ENCODE peak calls at places on chromosome 19, in seven cellular contexts. One of them, this sample, is unnamed.

GRCh38 chr19:11047856-11048255 is 41.4 kb upstream of the LDLR start:
- DNase-seq in IMR-90: no peak
- DNase-seq in fibroblast of lung: no peak
- DNase-seq in RWPE1: no peak
- DNase-seq in naive thymus-derived CD4-positive, alpha-beta T cell: no peak
- DNase-seq in HL-60: no peak
- DNase-seq in effector memory CD4-positive, alpha-beta T cell: no peak
- DNase-seq in this sample: no peak

GRCh38 chr19:10431943-10432735 is 11.8 kb downstream of the PDE4A start:
- DNase-seq in effector memory CD4-positive, alpha-beta T cell: peak
- DNase-seq in IMR-90: no peak
- DNase-seq in HL-60: no peak
- DNase-seq in fibroblast of lung: peak
- DNase-seq in naive thymus-derived CD4-positive, alpha-beta T cell: peak
- DNase-seq in RWPE1: no peak
- DNase-seq in this sample: peak

GRCh38 chr19:53881482-53882390 is at the start of gene PRKCG:
- DNase-seq in fibroblast of lung: no peak
- DNase-seq in HL-60: no peak
- DNase-seq in IMR-90: no peak
- DNase-seq in effector memory CD4-positive, alpha-beta T cell: peak
- DNase-seq in RWPE1: no peak
- DNase-seq in naive thymus-derived CD4-positive, alpha-beta T cell: peak
- DNase-seq in this sample: peak

GRCh38 chr19:3249408-3249807 is 24.9 kb downstream of the CELF5 start:
- DNase-seq in fibroblast of lung: no peak
- DNase-seq in effector memory CD4-positive, alpha-beta T cell: no peak
- DNase-seq in HL-60: no peak
- DNase-seq in RWPE1: no peak
- DNase-seq in naive thymus-derived CD4-positive, alpha-beta T cell: no peak
- DNase-seq in IMR-90: no peak
- DNase-seq in this sample: peak

GRCh38 chr19:44718441-44719261 is 19.7 kb downstream of the CEACAM16 start:
- DNase-seq in RWPE1: no peak
- DNase-seq in IMR-90: peak
- DNase-seq in HL-60: peak
- DNase-seq in naive thymus-derived CD4-positive, alpha-beta T cell: no peak
- DNase-seq in effector memory CD4-positive, alpha-beta T cell: no peak
- DNase-seq in fibroblast of lung: peak
- DNase-seq in this sample: no peak

GRCh38 chr19:6738726-6739389 is 622 bp upstream of the TRIP10 start:
- DNase-seq in fibroblast of lung: no peak
- DNase-seq in RWPE1: no peak
- DNase-seq in IMR-90: peak
- DNase-seq in naive thymus-derived CD4-positive, alpha-beta T cell: peak
- DNase-seq in HL-60: no peak
- DNase-seq in effector memory CD4-positive, alpha-beta T cell: peak
- DNase-seq in this sample: peak

GRCh38 chr19:16106121-16106520 is 5.6 kb upstream of the RAB8A start:
- DNase-seq in effector memory CD4-positive, alpha-beta T cell: no peak
- DNase-seq in naive thymus-derived CD4-positive, alpha-beta T cell: no peak
- DNase-seq in RWPE1: no peak
- DNase-seq in HL-60: peak
- DNase-seq in IMR-90: peak
- DNase-seq in fibroblast of lung: peak
- DNase-seq in this sample: no peak

GRCh38 chr19:56153507-56153906 is 12.4 kb downstream of the ZNF444 start:
- DNase-seq in effector memory CD4-positive, alpha-beta T cell: no peak
- DNase-seq in HL-60: no peak
- DNase-seq in IMR-90: no peak
- DNase-seq in RWPE1: no peak
- DNase-seq in fibroblast of lung: no peak
- DNase-seq in naive thymus-derived CD4-positive, alpha-beta T cell: no peak
- DNase-seq in this sample: no peak

GRCh38 chr19:45356760-45357444 is 13.5 kb downstream of the ERCC2 start:
- DNase-seq in fibroblast of lung: no peak
- DNase-seq in effector memory CD4-positive, alpha-beta T cell: no peak
- DNase-seq in IMR-90: no peak
- DNase-seq in HL-60: no peak
- DNase-seq in RWPE1: no peak
- DNase-seq in naive thymus-derived CD4-positive, alpha-beta T cell: no peak
- DNase-seq in this sample: no peak

GRCh38 chr19:17234911-17235617 is 9.0 kb downstream of the OCEL1 start:
- DNase-seq in RWPE1: peak
- DNase-seq in effector memory CD4-positive, alpha-beta T cell: peak
- DNase-seq in naive thymus-derived CD4-positive, alpha-beta T cell: peak
- DNase-seq in IMR-90: peak
- DNase-seq in HL-60: no peak
- DNase-seq in fibroblast of lung: peak
- DNase-seq in this sample: peak

GRCh38 chr19:53867225-53868090 is at the start of gene MYADM:
- DNase-seq in fibroblast of lung: peak
- DNase-seq in IMR-90: peak
- DNase-seq in naive thymus-derived CD4-positive, alpha-beta T cell: peak
- DNase-seq in RWPE1: peak
- DNase-seq in effector memory CD4-positive, alpha-beta T cell: peak
- DNase-seq in HL-60: peak
- DNase-seq in this sample: peak

GRCh38 chr19:47379398-47379938 is 30.4 kb downstream of the DHX34 start:
- DNase-seq in effector memory CD4-positive, alpha-beta T cell: no peak
- DNase-seq in IMR-90: no peak
- DNase-seq in RWPE1: no peak
- DNase-seq in HL-60: no peak
- DNase-seq in fibroblast of lung: no peak
- DNase-seq in naive thymus-derived CD4-positive, alpha-beta T cell: no peak
- DNase-seq in this sample: no peak

GRCh38 chr19:41398042-41398403 is 405 bp downstream of the BCKDHA start:
- DNase-seq in HL-60: no peak
- DNase-seq in fibroblast of lung: no peak
- DNase-seq in naive thymus-derived CD4-positive, alpha-beta T cell: no peak
- DNase-seq in RWPE1: no peak
- DNase-seq in effector memory CD4-positive, alpha-beta T cell: no peak
- DNase-seq in IMR-90: no peak
- DNase-seq in this sample: no peak

GRCh38 chr19:28737021-28737525 is 475.9 kb downstream of the UQCRFS1 start:
- DNase-seq in IMR-90: peak
- DNase-seq in naive thymus-derived CD4-positive, alpha-beta T cell: no peak
- DNase-seq in effector memory CD4-positive, alpha-beta T cell: no peak
- DNase-seq in fibroblast of lung: peak
- DNase-seq in HL-60: no peak
- DNase-seq in RWPE1: peak
- DNase-seq in this sample: peak

GRCh38 chr19:5865772-5866171 is 4.6 kb downstream of the FUT5 start:
- DNase-seq in fibroblast of lung: no peak
- DNase-seq in IMR-90: no peak
- DNase-seq in RWPE1: no peak
- DNase-seq in effector memory CD4-positive, alpha-beta T cell: no peak
- DNase-seq in naive thymus-derived CD4-positive, alpha-beta T cell: no peak
- DNase-seq in HL-60: no peak
- DNase-seq in this sample: no peak

GRCh38 chr19:27966390-27966816 is 1246.5 kb downstream of the UQCRFS1 start:
- DNase-seq in RWPE1: peak
- DNase-seq in fibroblast of lung: no peak
- DNase-seq in effector memory CD4-positive, alpha-beta T cell: no peak
- DNase-seq in naive thymus-derived CD4-positive, alpha-beta T cell: no peak
- DNase-seq in IMR-90: no peak
- DNase-seq in HL-60: no peak
- DNase-seq in this sample: peak

GRCh38 chr19:5109560-5109959 is 140.6 kb downstream of the KDM4B start:
- DNase-seq in HL-60: no peak
- DNase-seq in naive thymus-derived CD4-positive, alpha-beta T cell: no peak
- DNase-seq in effector memory CD4-positive, alpha-beta T cell: no peak
- DNase-seq in fibroblast of lung: no peak
- DNase-seq in RWPE1: no peak
- DNase-seq in IMR-90: no peak
- DNase-seq in this sample: no peak

GRCh38 chr19:31296741-31297390 is 52.4 kb downstream of the TSHZ3 start:
- DNase-seq in HL-60: no peak
- DNase-seq in IMR-90: no peak
- DNase-seq in RWPE1: no peak
- DNase-seq in effector memory CD4-positive, alpha-beta T cell: no peak
- DNase-seq in naive thymus-derived CD4-positive, alpha-beta T cell: no peak
- DNase-seq in fibroblast of lung: no peak
- DNase-seq in this sample: no peak

GRCh38 chr19:14979136-14979497 is 547 bp downstream of the SLC1A6 start:
- DNase-seq in RWPE1: no peak
- DNase-seq in IMR-90: no peak
- DNase-seq in fibroblast of lung: no peak
- DNase-seq in effector memory CD4-positive, alpha-beta T cell: no peak
- DNase-seq in HL-60: no peak
- DNase-seq in naive thymus-derived CD4-positive, alpha-beta T cell: no peak
- DNase-seq in this sample: no peak

GRCh38 chr19:56538761-56539263 is at the start of gene ZFP28:
- DNase-seq in fibroblast of lung: no peak
- DNase-seq in naive thymus-derived CD4-positive, alpha-beta T cell: peak
- DNase-seq in HL-60: peak
- DNase-seq in IMR-90: no peak
- DNase-seq in RWPE1: no peak
- DNase-seq in effector memory CD4-positive, alpha-beta T cell: peak
- DNase-seq in this sample: no peak

GRCh38 chr19:5063873-5064645 is 95.1 kb downstream of the KDM4B start:
- DNase-seq in fibroblast of lung: no peak
- DNase-seq in HL-60: no peak
- DNase-seq in naive thymus-derived CD4-positive, alpha-beta T cell: no peak
- DNase-seq in RWPE1: no peak
- DNase-seq in effector memory CD4-positive, alpha-beta T cell: no peak
- DNase-seq in IMR-90: no peak
- DNase-seq in this sample: no peak

DNA sequence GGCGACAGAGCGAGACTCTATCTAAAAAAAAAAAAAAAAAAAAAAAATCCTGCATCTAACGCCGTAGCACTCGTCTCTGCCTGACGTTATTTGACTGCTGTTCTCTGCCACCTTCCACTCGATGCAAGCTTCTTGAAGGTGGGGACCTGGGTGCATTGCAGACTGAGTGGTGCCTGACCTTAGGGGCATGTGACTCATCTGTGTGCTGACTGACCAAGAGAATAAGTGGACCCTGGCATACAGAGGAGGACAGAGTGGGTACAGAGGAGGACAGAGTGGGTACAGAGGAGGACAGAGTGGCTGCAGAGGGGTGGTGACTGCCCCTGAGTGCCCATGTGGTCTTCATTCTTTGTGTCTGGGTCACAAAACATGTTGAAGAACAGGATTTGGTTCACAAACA is 7.6 kb downstream of the WTIP start:
- DNase-seq in RWPE1: no peak
- DNase-seq in IMR-90: no peak
- DNase-seq in naive thymus-derived CD4-positive, alpha-beta T cell: no peak
- DNase-seq in fibroblast of lung: no peak
- DNase-seq in effector memory CD4-positive, alpha-beta T cell: no peak
- DNase-seq in HL-60: no peak
- DNase-seq in this sample: no peak
- H3K27ac ChIP-seq in RWPE1: no peak
- H3K27ac ChIP-seq in IMR-90: no peak
- H3K27ac ChIP-seq in naive thymus-derived CD4-positive, alpha-beta T cell: no peak
- H3K27ac ChIP-seq in fibroblast of lung: no peak
- H3K27ac ChIP-seq in effector memory CD4-positive, alpha-beta T cell: no peak
- H3K27ac ChIP-seq in HL-60: no peak
- H3K27ac ChIP-seq in this sample: no peak

GRCh38 chr19:1387684-1388636 is 4.3 kb downstream of the NDUFS7 start:
- DNase-seq in naive thymus-derived CD4-positive, alpha-beta T cell: no peak
- DNase-seq in IMR-90: no peak
- DNase-seq in effector memory CD4-positive, alpha-beta T cell: no peak
- DNase-seq in HL-60: no peak
- DNase-seq in fibroblast of lung: no peak
- DNase-seq in RWPE1: no peak
- DNase-seq in this sample: no peak

GRCh38 chr19:1389033-1389940 is 5.6 kb downstream of the NDUFS7 start:
- DNase-seq in naive thymus-derived CD4-positive, alpha-beta T cell: no peak
- DNase-seq in fibroblast of lung: no peak
- DNase-seq in HL-60: no peak
- DNase-seq in RWPE1: no peak
- DNase-seq in effector memory CD4-positive, alpha-beta T cell: no peak
- DNase-seq in IMR-90: no peak
- DNase-seq in this sample: no peak

GRCh38 chr19:1385816-1386215 is 2.1 kb downstream of the NDUFS7 start:
- DNase-seq in HL-60: no peak
- DNase-seq in effector memory CD4-positive, alpha-beta T cell: no peak
- DNase-seq in IMR-90: no peak
- DNase-seq in RWPE1: no peak
- DNase-seq in fibroblast of lung: no peak
- DNase-seq in naive thymus-derived CD4-positive, alpha-beta T cell: no peak
- DNase-seq in this sample: no peak

GRCh38 chr19:1388637-1389026 is 4.9 kb downstream of the NDUFS7 start:
- DNase-seq in HL-60: no peak
- DNase-seq in effector memory CD4-positive, alpha-beta T cell: no peak
- DNase-seq in naive thymus-derived CD4-positive, alpha-beta T cell: no peak
- DNase-seq in IMR-90: no peak
- DNase-seq in RWPE1: no peak
- DNase-seq in fibroblast of lung: no peak
- DNase-seq in this sample: no peak

GRCh38 chr19:1386945-1387683 is 3.4 kb downstream of the NDUFS7 start:
- DNase-seq in naive thymus-derived CD4-positive, alpha-beta T cell: no peak
- DNase-seq in fibroblast of lung: no peak
- DNase-seq in RWPE1: no peak
- DNase-seq in HL-60: no peak
- DNase-seq in IMR-90: no peak
- DNase-seq in effector memory CD4-positive, alpha-beta T cell: no peak
- DNase-seq in this sample: no peak
- H3K27ac ChIP-seq in naive thymus-derived CD4-positive, alpha-beta T cell: no peak
- H3K27ac ChIP-seq in fibroblast of lung: no peak
- H3K27ac ChIP-seq in RWPE1: peak
- H3K27ac ChIP-seq in HL-60: no peak
- H3K27ac ChIP-seq in IMR-90: no peak
- H3K27ac ChIP-seq in effector memory CD4-positive, alpha-beta T cell: no peak
- H3K27ac ChIP-seq in this sample: no peak

GRCh38 chr19:2084993-2085720 is 11.0 kb downstream of the MOB3A start:
- DNase-seq in fibroblast of lung: peak
- DNase-seq in HL-60: peak
- DNase-seq in RWPE1: no peak
- DNase-seq in effector memory CD4-positive, alpha-beta T cell: peak
- DNase-seq in naive thymus-derived CD4-positive, alpha-beta T cell: peak
- DNase-seq in IMR-90: no peak
- DNase-seq in this sample: peak
- H3K27ac ChIP-seq in fibroblast of lung: no peak
- H3K27ac ChIP-seq in HL-60: peak
- H3K27ac ChIP-seq in RWPE1: peak
- H3K27ac ChIP-seq in effector memory CD4-positive, alpha-beta T cell: peak
- H3K27ac ChIP-seq in naive thymus-derived CD4-positive, alpha-beta T cell: peak
- H3K27ac ChIP-seq in IMR-90: no peak
- H3K27ac ChIP-seq in this sample: no peak

DNA sequence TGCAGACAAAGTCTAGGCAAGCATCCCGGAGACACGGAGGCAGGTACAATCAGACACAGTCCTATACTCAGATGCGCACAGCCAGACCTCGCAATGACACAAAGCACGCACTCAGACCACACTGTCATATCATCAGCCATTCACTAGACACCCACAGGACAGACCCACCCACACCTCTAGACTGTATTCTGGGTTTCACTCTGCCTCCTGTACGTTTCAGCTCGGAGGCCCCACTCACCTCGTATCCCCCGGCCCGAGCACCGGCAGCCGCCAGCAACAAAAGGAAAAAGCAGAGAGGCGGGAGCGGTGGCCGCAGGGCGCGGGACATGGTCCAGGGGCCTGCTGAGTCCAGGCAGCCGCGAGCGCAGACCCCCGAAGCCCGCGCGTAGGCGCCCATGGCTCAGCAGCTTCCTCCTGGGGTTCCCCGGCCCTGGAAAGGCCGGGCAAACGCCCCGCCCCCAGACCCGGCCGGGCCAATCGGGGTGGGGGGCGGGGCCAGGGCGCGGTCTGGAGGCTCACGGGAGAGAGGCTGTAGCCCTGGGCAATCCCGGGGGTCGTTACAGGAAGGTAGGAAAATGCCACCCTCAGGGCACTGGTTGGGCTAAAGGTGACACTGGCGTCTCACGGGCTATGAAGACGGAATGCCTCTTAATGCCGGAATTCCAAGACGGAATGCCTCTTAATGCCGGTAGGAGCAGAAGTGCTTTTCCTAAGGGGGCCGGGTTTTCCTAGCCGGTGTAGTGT is at the start of the genes MAN2B1 and WDR83:
- DNase-seq in naive thymus-derived CD4-positive, alpha-beta T cell: peak
- DNase-seq in fibroblast of lung: peak
- DNase-seq in RWPE1: peak
- DNase-seq in HL-60: peak
- DNase-seq in IMR-90: peak
- DNase-seq in effector memory CD4-positive, alpha-beta T cell: peak
- DNase-seq in this sample: peak
- H3K27ac ChIP-seq in naive thymus-derived CD4-positive, alpha-beta T cell: peak
- H3K27ac ChIP-seq in fibroblast of lung: peak
- H3K27ac ChIP-seq in RWPE1: peak
- H3K27ac ChIP-seq in HL-60: peak
- H3K27ac ChIP-seq in IMR-90: peak
- H3K27ac ChIP-seq in effector memory CD4-positive, alpha-beta T cell: peak
- H3K27ac ChIP-seq in this sample: peak